ENCODE peak calls at places on chromosomes 5 and 9, in eight cellular contexts. J, Q, H, Z, F, W, C and Y are unnamed samples.
A peak's percentile ranks its signal among the peaks of the same experiment; 100 is the strongest.

GRCh38 chr5:79873216-79873615 is 117.8 kb downstream of the MTX3 start:
- DNase-seq in J (no peak), Q (no peak), H (no peak), Z (no peak), F (no peak), W (no peak), C (no peak), Y (no peak)

GRCh38 chr5:170632985-170633234 is 129.1 kb downstream of the KCNIP1 start:
- DNase-seq in J (no peak), Q (peak; percentile 88), H (peak; percentile 25), Z (no peak), F (no peak), W (no peak), C (no peak), Y (no peak)

GRCh38 chr9:75930766-75931311 is 40.4 kb downstream of the PCSK5 start:
- DNase-seq in J (no peak), Q (no peak), H (no peak), Z (no peak), F (no peak), W (no peak), C (no peak), Y (no peak)

GRCh38 chr9:18720691-18721090 is 246.7 kb downstream of the ADAMTSL1 start:
- DNase-seq in J (no peak), Q (no peak), H (no peak), Z (no peak), F (no peak), W (no peak), C (no peak), Y (no peak)

GRCh38 chr5:149028984-149029383 is 33.9 kb downstream of the SH3TC2 start:
- DNase-seq in J (no peak), Q (no peak), H (no peak), Z (no peak), F (no peak), W (no peak), C (no peak), Y (no peak)

GRCh38 chr9:123784513-123784912 is 145.4 kb downstream of the DENND1A start:
- DNase-seq in J (no peak), Q (no peak), H (no peak), Z (peak; percentile 66), F (peak; percentile 92), W (peak; percentile 41), C (no peak), Y (no peak)

GRCh38 chr9:137972355-137972987 is 94.9 kb downstream of the CACNA1B start:
- DNase-seq in J (no peak), Q (no peak), H (no peak), Z (no peak), F (no peak), W (no peak), C (no peak), Y (no peak)

GRCh38 chr9:135130266-135130976 is 43.0 kb downstream of the OLFM1 start:
- DNase-seq in J (no peak), Q (no peak), H (no peak), Z (no peak), F (no peak), W (no peak), C (no peak), Y (no peak)

GRCh38 chr9:90013778-90014177 is 409.0 kb downstream of the GADD45G start:
- DNase-seq in J (no peak), Q (no peak), H (no peak), Z (no peak), F (no peak), W (no peak), C (no peak), Y (no peak)

GRCh38 chr5:56981906-56982305 is 30.0 kb upstream of the MIER3 start:
- DNase-seq in J (no peak), Q (no peak), H (no peak), Z (no peak), F (no peak), W (no peak), C (no peak), Y (no peak)

GRCh38 chr5:35129921-35130485 is 82.3 kb upstream of the AGXT2 start:
- DNase-seq in J (no peak), Q (no peak), H (no peak), Z (no peak), F (peak; percentile 65), W (no peak), C (no peak), Y (no peak)

GRCh38 chr5:142222881-142223558 is 101.8 kb downstream of the SPRY4 start:
- DNase-seq in J (no peak), Q (no peak), H (no peak), Z (no peak), F (no peak), W (no peak), C (no peak), Y (no peak)

GRCh38 chr9:129118799-129119198 is 7.6 kb downstream of the PTPA start:
- DNase-seq in J (no peak), Q (no peak), H (no peak), Z (no peak), F (no peak), W (no peak), C (no peak), Y (no peak)

GRCh38 chr9:85541876-85542275 is 199.9 kb downstream of the AGTPBP1 start:
- DNase-seq in J (no peak), Q (no peak), H (no peak), Z (no peak), F (no peak), W (no peak), C (no peak), Y (no peak)

GRCh38 chr5:84088996-84089395 is 295.7 kb downstream of the EDIL3 start:
- DNase-seq in J (no peak), Q (no peak), H (no peak), Z (no peak), F (peak; percentile 65), W (no peak), C (no peak), Y (no peak)

GRCh38 chr9:81138173-81138572 is 551.2 kb downstream of the TLE1 start:
- DNase-seq in J (no peak), Q (no peak), H (no peak), Z (no peak), F (no peak), W (no peak), C (no peak), Y (no peak)

GRCh38 chr9:120625222-120625621 is 45.3 kb upstream of the CDK5RAP2 start:
- DNase-seq in J (no peak), Q (no peak), H (no peak), Z (no peak), F (peak; percentile 22), W (no peak), C (no peak), Y (no peak)

GRCh38 chr9:134055981-134056461 is 11.8 kb downstream of the BRD3 start:
- DNase-seq in J (peak; percentile 77), Q (no peak), H (peak; percentile 24), Z (peak; percentile 53), F (peak; percentile 75), W (peak; percentile 69), C (no peak), Y (peak; percentile 60)

GRCh38 chr5:133734916-133735315 is 122.6 kb upstream of the FSTL4 start:
- DNase-seq in J (no peak), Q (no peak), H (no peak), Z (no peak), F (no peak), W (no peak), C (no peak), Y (no peak)

GRCh38 chr5:23507278-23507685 is at the start of gene PRDM9:
- DNase-seq in J (no peak), Q (no peak), H (no peak), Z (no peak), F (peak; percentile 86), W (no peak), C (no peak), Y (peak; percentile 10)

GRCh38 chr9:130222833-130223232 is 42.7 kb upstream of the HMCN2 start:
- DNase-seq in J (no peak), Q (no peak), H (no peak), Z (no peak), F (no peak), W (no peak), C (no peak), Y (no peak)

GRCh38 chr9:87201316-87201715 is 254.0 kb upstream of the GAS1 start:
- DNase-seq in J (no peak), Q (no peak), H (no peak), Z (peak; percentile 8), F (peak; percentile 90), W (peak; percentile 50), C (no peak), Y (no peak)

GRCh38 chr9:21993893-21994525 is at the start of gene CDKN2A:
- DNase-seq in J (no peak), Q (no peak), H (no peak), Z (peak; percentile 50), F (no peak), W (no peak), C (no peak), Y (no peak)

GRCh38 chr9:125066839-125067619 is 76.3 kb downstream of the SCAI start:
- DNase-seq in J (no peak), Q (no peak), H (no peak), Z (no peak), F (peak; percentile 66), W (peak; percentile 14), C (no peak), Y (no peak)

GRCh38 chr5:159497221-159497620 is 166.9 kb upstream of the IL12B start:
- DNase-seq in J (no peak), Q (no peak), H (no peak), Z (no peak), F (no peak), W (no peak), C (no peak), Y (no peak)

GRCh38 chr9:110135858-110136257 is 72.1 kb downstream of the C9orf152 start:
- DNase-seq in J (no peak), Q (no peak), H (no peak), Z (no peak), F (no peak), W (no peak), C (no peak), Y (no peak)

GRCh38 chr9:120387257-120387999 is 192.5 kb downstream of the CDK5RAP2 start:
- DNase-seq in J (no peak), Q (no peak), H (no peak), Z (no peak), F (no peak), W (no peak), C (no peak), Y (no peak)

GRCh38 chr5:112772095-112772494 is 34.4 kb downstream of the APC start:
- DNase-seq in J (no peak), Q (no peak), H (no peak), Z (peak; percentile 28), F (peak; percentile 25), W (no peak), C (no peak), Y (no peak)

GRCh38 chr9:84271004-84271886 is 69.3 kb downstream of the SLC28A3 start:
- DNase-seq in J (no peak), Q (peak; percentile 37), H (peak; percentile 17), Z (peak; percentile 39), F (peak; percentile 79), W (peak; percentile 8), C (no peak), Y (peak; percentile 30)

GRCh38 chr9:71514344-71514975 is 253.9 kb downstream of the CEMIP2 start:
- DNase-seq in J (no peak), Q (no peak), H (no peak), Z (no peak), F (no peak), W (no peak), C (no peak), Y (no peak)

GRCh38 chr5:92222449-92222848 is 839.3 kb upstream of the ARRDC3 start:
- DNase-seq in J (no peak), Q (no peak), H (no peak), Z (no peak), F (peak; percentile 20), W (no peak), C (no peak), Y (no peak)

GRCh38 chr9:83920469-83920941 is 727 bp downstream of the KIF27 start:
- DNase-seq in J (peak; percentile 69), Q (no peak), H (no peak), Z (no peak), F (peak; percentile 56), W (peak; percentile 16), C (no peak), Y (no peak)

GRCh38 chr5:126390056-126390455 is 33.2 kb upstream of the GRAMD2B start:
- DNase-seq in J (no peak), Q (no peak), H (no peak), Z (no peak), F (no peak), W (no peak), C (no peak), Y (no peak)

GRCh38 chr9:89555426-89556375 is 49.1 kb upstream of the GADD45G start:
- DNase-seq in J (no peak), Q (no peak), H (no peak), Z (no peak), F (no peak), W (no peak), C (no peak), Y (no peak)